ENCODE peak calls at places on chromosomes 11 and 22, in eight cellular contexts. Z is psoas muscle, A is GM23338, M is foreskin keratinocyte, Y is AG04450, C is esophagus squamous epithelium, X is neural progenitor cell, I is mammary epithelial cell. O is an unnamed sample.

GRCh38 chr11:33461726-33462125 is 204.5 kb downstream of the HIPK3 start:
- DNase-seq in Z (no peak), A (no peak), M (peak; percentile 87), Y (no peak), C (no peak), X (no peak), I (peak; percentile 66), O (no peak)

GRCh38 chr11:65505434-65506315 is 6.8 kb downstream of the MALAT1 start:
- DNase-seq in Z (no peak), A (no peak), M (peak; percentile 81), Y (no peak), C (no peak), X (no peak), I (no peak), O (no peak)

GRCh38 chr22:26547426-26547825 is 35.2 kb upstream of the TFIP11 start:
- DNase-seq in Z (no peak), A (no peak), M (peak; percentile 81), Y (no peak), C (no peak), X (no peak), I (peak; percentile 59), O (peak; percentile 8)

GRCh38 chr11:16895306-16895705 is 118.9 kb downstream of the PLEKHA7 start:
- DNase-seq in Z (no peak), A (no peak), M (no peak), Y (no peak), C (no peak), X (no peak), I (peak; percentile 52), O (no peak)

GRCh38 chr11:123300874-123301695 is 106.0 kb upstream of the CLMP start:
- DNase-seq in Z (no peak), A (no peak), M (peak; percentile 45), Y (peak; percentile 42), C (no peak), X (no peak), I (peak; percentile 30), O (no peak)

GRCh38 chr11:95346207-95346718 is 115.3 kb upstream of the SESN3 start:
- DNase-seq in Z (no peak), A (no peak), M (no peak), Y (no peak), C (no peak), X (no peak), I (no peak), O (no peak)

GRCh38 chr22:30870451-30871345 is 97.9 kb downstream of the MORC2 start:
- DNase-seq in Z (peak; percentile 39), A (no peak), M (no peak), Y (no peak), C (no peak), X (no peak), I (no peak), O (no peak)

GRCh38 chr11:66426314-66426713 is 5.5 kb downstream of the NPAS4 start:
- DNase-seq in Z (no peak), A (no peak), M (no peak), Y (no peak), C (no peak), X (no peak), I (no peak), O (no peak)

GRCh38 chr11:3959015-3959917 is 103.8 kb downstream of the STIM1 start:
- DNase-seq in Z (no peak), A (peak; percentile 76), M (peak; percentile 86), Y (no peak), C (no peak), X (peak; percentile 21), I (peak; percentile 79), O (peak; percentile 48)

GRCh38 chr22:47171441-47172221 is 409.2 kb downstream of the TBC1D22A start:
- DNase-seq in Z (peak; percentile 34), A (no peak), M (no peak), Y (no peak), C (no peak), X (no peak), I (no peak), O (no peak)

GRCh38 chr22:25351631-25352293 is 132.3 kb downstream of the CRYBB2 start:
- DNase-seq in Z (no peak), A (no peak), M (no peak), Y (no peak), C (no peak), X (no peak), I (no peak), O (no peak)

GRCh38 chr11:93541884-93542752 is 1.1 kb downstream of the SMCO4 start:
- DNase-seq in Z (no peak), A (peak; percentile 82), M (peak; percentile 57), Y (no peak), C (no peak), X (peak; percentile 59), I (peak; percentile 44), O (no peak)

GRCh38 chr11:87097582-87097981 is 59.8 kb downstream of the TMEM135 start:
- DNase-seq in Z (no peak), A (peak; percentile 86), M (peak; percentile 23), Y (peak; percentile 3), C (no peak), X (peak; percentile 62), I (peak; percentile 22), O (peak; percentile 31)

DNA sequence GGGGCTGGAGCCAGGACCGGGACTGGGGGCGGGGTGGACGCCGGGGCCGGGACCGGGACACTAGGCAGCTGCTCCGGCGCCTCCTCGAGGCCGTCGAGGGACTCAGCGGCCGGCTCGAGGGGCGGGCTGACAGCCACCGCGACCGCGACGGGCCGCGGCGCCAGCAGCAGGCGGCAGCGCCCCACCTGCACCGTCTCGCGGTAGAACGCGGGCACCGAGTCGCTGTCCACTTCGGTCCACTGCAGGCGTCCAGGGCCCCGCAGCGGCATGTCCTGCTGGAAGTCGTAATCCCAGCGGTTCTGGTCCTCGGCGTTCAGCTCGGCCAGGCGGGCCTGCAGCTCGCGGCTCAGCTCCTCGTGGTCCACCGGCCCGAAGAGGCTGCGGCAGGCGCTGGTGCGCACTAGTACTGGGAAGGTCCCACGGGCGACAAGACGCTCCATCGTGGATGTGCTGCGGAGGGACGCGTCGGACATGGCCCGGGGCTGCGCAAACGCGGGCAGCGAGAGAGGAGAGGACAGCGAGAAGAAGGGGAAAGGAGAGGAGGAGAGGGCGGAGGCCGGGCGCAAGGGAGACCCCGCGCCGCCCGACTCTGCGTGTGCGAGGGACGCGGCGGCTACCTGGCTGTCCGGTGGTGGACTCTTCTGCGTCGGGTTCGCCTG is 429 bp downstream of the CDKN1C start:
- DNase-seq in Z (peak; percentile 77), A (peak; percentile 73), M (peak; percentile 44), Y (no peak), C (no peak), X (peak; percentile 88), I (no peak), O (no peak)
- TF ChIP-seq CTCF in Z (peak; percentile 26), A (no peak), M (peak; percentile 65), Y (no peak), C (peak; percentile 52), X (peak; percentile 43), I (no peak), O (peak; percentile 63)

GRCh38 chr11:44568706-44569473 is 3.4 kb downstream of the CD82 start:
- DNase-seq in Z (peak; percentile 82), A (no peak), M (peak; percentile 88), Y (peak; percentile 90), C (peak; percentile 37), X (no peak), I (peak; percentile 94), O (peak; percentile 88)
- H3K27ac ChIP-seq in Z (peak overlapping the region; percentile 82), A (no peak overlapping the region), M (peak overlapping the region; percentile 44), Y (peak overlapping the region; percentile 96), C (peak overlapping the region; percentile 98), X (no peak overlapping the region), I (peak overlapping the region; percentile 62), O (peak overlapping the region; percentile 86)

GRCh38 chr11:114128399-114128798 is 68.9 kb downstream of the ZBTB16 start:
- DNase-seq in Z (no peak), A (no peak), M (no peak), Y (no peak), C (no peak), X (no peak), I (no peak), O (no peak)

GRCh38 chr11:114132427-114132826 is 72.9 kb downstream of the ZBTB16 start:
- DNase-seq in Z (no peak), A (no peak), M (no peak), Y (no peak), C (no peak), X (no peak), I (no peak), O (no peak)

GRCh38 chr11:114131366-114131963 is 72.0 kb downstream of the ZBTB16 start:
- DNase-seq in Z (no peak), A (no peak), M (no peak), Y (no peak), C (no peak), X (no peak), I (no peak), O (no peak)

GRCh38 chr11:114132944-114133394 is 73.5 kb downstream of the ZBTB16 start:
- DNase-seq in Z (peak; percentile 78), A (no peak), M (no peak), Y (no peak), C (no peak), X (no peak), I (no peak), O (no peak)

GRCh38 chr11:114129699-114130659 is 70.5 kb downstream of the ZBTB16 start:
- DNase-seq in Z (no peak), A (no peak), M (peak; percentile 12), Y (no peak), C (no peak), X (peak; percentile 25), I (no peak), O (no peak)
- TF ChIP-seq CTCF in Z (no peak), A (no peak), M (no peak), Y (no peak), C (no peak), X (no peak), I (no peak), O (no peak)

DNA sequence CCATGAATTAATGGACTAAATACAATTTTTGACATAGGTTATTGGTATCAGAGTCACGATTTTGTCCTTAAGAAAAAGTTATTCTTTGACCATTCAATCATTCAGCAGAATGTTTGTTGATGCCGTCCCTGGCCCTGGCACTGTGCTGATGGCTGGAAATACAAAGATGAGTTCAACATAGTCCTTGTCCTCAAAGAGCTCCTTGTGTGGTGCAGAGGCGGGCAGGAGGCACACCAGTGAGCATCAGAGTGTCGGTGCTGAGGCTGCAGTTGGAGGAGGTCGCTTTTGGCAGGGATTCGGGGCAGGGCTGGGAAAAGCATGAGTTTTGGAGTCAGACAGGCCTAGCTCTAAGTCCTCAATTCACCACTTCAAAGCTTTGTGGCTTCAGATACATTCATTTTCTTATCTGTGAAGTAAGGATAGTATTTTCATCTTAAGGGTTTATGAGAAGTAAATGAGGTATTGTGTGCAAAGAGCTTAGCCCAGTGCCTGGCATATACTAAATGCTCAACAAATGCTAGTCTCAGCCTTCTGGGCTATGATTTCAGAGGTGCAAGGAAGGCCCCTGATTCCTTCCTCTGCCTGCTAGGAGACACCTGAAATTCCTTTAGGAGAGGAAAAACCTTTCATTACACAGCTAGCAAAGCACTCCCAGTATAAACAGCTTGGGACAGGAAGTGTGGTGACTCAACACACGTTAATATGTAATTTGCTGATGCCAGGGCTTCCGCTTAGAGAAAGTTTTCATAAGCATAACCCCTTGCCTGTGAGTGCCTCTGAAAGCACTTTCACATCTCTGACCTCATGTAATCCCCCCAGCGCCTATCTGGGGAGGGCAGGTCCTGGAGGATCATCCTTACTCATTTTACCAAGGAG is 113.8 kb downstream of the NECTIN1 start:
- DNase-seq in Z (no peak), A (no peak), M (peak; percentile 82), Y (peak; percentile 53), C (no peak), X (no peak), I (peak; percentile 78), O (peak; percentile 83)
- H3K27ac ChIP-seq in Z (no peak overlapping the region), A (no peak overlapping the region), M (peak overlapping the region; percentile 21), Y (peak overlapping the region; percentile 78), C (peak overlapping the region; percentile 69), X (no peak overlapping the region), I (peak overlapping the region; percentile 32), O (peak overlapping the region; percentile 79)

O was measured in RWPE1.